ENCODE peak calls at places on chromosome 22, in nine cellular contexts. Y is NCI-H2081; T is trophoblast cell; V is NCI-H1417 treated with DMSO at 0.1 percent for 48 hours; J is omental fat pad; R is epithelial cell of prostate; H is stimulated activated CD8-positive, alpha-beta memory T cell treated with anti-CD3 and anti-CD28 coated beads, Interleukin-4, amount 100 ng/mL, for 24 hours; I is dermis microvascular lymphatic vessel endothelial cell; S is foreskin keratinocyte. D is an unnamed sample.

GRCh38 chr22:31217890-31218287 is 5.8 kb downstream of the LIMK2 start:
- DNase-seq in R (no peak), Y (no peak), S (no peak), T (no peak), V (no peak), I (peak), J (no peak), H (no peak), D (no peak)

GRCh38 chr22:44000123-44000522 is 24.0 kb upstream of the PARVB start:
- DNase-seq in J (no peak), S (no peak), I (no peak), R (no peak), V (no peak), T (no peak), Y (no peak), H (no peak), D (no peak)

GRCh38 chr22:36433318-36434231 is 45.8 kb upstream of the MYH9 start:
- DNase-seq in H (no peak), R (no peak), Y (peak), I (peak), T (no peak), S (no peak), V (peak), J (no peak), D (no peak)

GRCh38 chr22:40679964-40680818 is 907 bp downstream of the MCHR1 start:
- DNase-seq in T (peak), I (peak), J (no peak), S (peak), V (no peak), Y (no peak), R (no peak), H (no peak), D (no peak)

GRCh38 chr22:26367402-26368245 is 61.4 kb upstream of the ASPHD2 start:
- DNase-seq in V (no peak), J (peak), H (peak), I (peak), T (peak), S (peak), Y (peak), R (no peak), D (no peak)

GRCh38 chr22:37258810-37259472 is 14.9 kb upstream of the RAC2 start:
- DNase-seq in I (no peak), S (no peak), Y (no peak), R (no peak), H (no peak), J (no peak), V (no peak), T (no peak), D (no peak)

GRCh38 chr22:37054078-37054440 is 2.5 kb downstream of the KCTD17 start:
- DNase-seq in Y (peak), S (no peak), T (no peak), R (no peak), V (no peak), J (no peak), I (no peak), H (no peak), D (no peak)

GRCh38 chr22:23058063-23058462 is 12.3 kb upstream of the GNAZ start:
- DNase-seq in J (no peak), V (no peak), S (no peak), Y (no peak), R (no peak), H (no peak), I (no peak), T (no peak), D (no peak)

GRCh38 chr22:25623310-25623734 is 58.8 kb downstream of the GRK3 start:
- DNase-seq in Y (no peak), R (no peak), I (no peak), T (no peak), H (no peak), S (no peak), J (no peak), V (no peak), D (no peak)

GRCh38 chr22:46110215-46110614 is 40.1 kb upstream of the PPARA start:
- DNase-seq in Y (no peak), S (no peak), H (no peak), V (no peak), I (no peak), J (no peak), R (no peak), T (peak), D (no peak)

GRCh38 chr22:24433868-24434471 is 6.6 kb downstream of the ADORA2A start:
- DNase-seq in J (no peak), I (peak), V (no peak), S (no peak), R (no peak), T (peak), H (no peak), Y (no peak), D (no peak)

GRCh38 chr22:39943941-39944624 is 16.1 kb upstream of the TMA7B start:
- DNase-seq in S (no peak), I (no peak), V (no peak), T (no peak), J (no peak), H (no peak), R (no peak), Y (peak), D (no peak)

GRCh38 chr22:50731811-50732624 is 6.0 kb upstream of the ACR start:
- DNase-seq in Y (no peak), R (no peak), S (peak), H (peak), V (no peak), T (peak), J (no peak), I (peak), D (no peak)

GRCh38 chr22:36753120-36753802 is 22.7 kb downstream of the IFT27 start:
- DNase-seq in J (no peak), R (no peak), I (no peak), T (peak), V (no peak), Y (no peak), S (peak), H (no peak), D (no peak)

GRCh38 chr22:46592390-46592872 is 27.8 kb upstream of the GRAMD4 start:
- DNase-seq in R (no peak), Y (no peak), S (no peak), J (no peak), I (peak), T (no peak), H (peak), V (no peak), D (no peak)

GRCh38 chr22:30921108-30921507 is 47.5 kb downstream of the MORC2 start:
- DNase-seq in V (no peak), I (no peak), S (peak), J (no peak), Y (no peak), R (peak), T (peak), H (no peak), D (no peak)

GRCh38 chr22:22235564-22235963 is 9.0 kb upstream of the VPREB1 start:
- DNase-seq in Y (no peak), V (no peak), H (peak), I (peak), R (no peak), T (peak), J (no peak), S (peak), D (no peak)

GRCh38 chr22:36796629-36797175 is 20.1 kb downstream of the PVALB start:
- DNase-seq in V (no peak), Y (no peak), R (no peak), H (no peak), S (no peak), J (no peak), T (no peak), I (no peak), D (no peak)

GRCh38 chr22:30575011-30575671 is 676 bp upstream of the GAL3ST1 start:
- DNase-seq in V (no peak), Y (no peak), I (peak), S (no peak), T (peak), J (no peak), R (no peak), H (no peak), D (no peak)

GRCh38 chr22:40396882-40397281 is 26.5 kb downstream of the SGSM3 start:
- DNase-seq in S (peak), Y (peak), V (peak), H (no peak), R (peak), J (no peak), I (peak), T (peak), D (peak)

GRCh38 chr22:46798366-46799057 is 36.1 kb downstream of the TBC1D22A start:
- DNase-seq in H (peak), R (no peak), V (no peak), J (peak), Y (no peak), T (peak), S (peak), I (peak), D (no peak)

GRCh38 chr22:21738966-21739365 is 3.4 kb upstream of the YPEL1 start:
- DNase-seq in J (no peak), I (no peak), S (no peak), H (no peak), R (no peak), Y (no peak), V (no peak), T (no peak), D (no peak)

GRCh38 chr22:31818481-31819392 is 64.9 kb downstream of the DEPDC5 start:
- DNase-seq in V (no peak), Y (no peak), J (no peak), R (no peak), I (no peak), H (no peak), T (no peak), S (no peak), D (no peak)

GRCh38 chr22:40898850-40899357 is 37.0 kb upstream of the DNAJB7 start:
- DNase-seq in Y (peak), H (no peak), V (no peak), I (peak), T (peak), J (no peak), R (no peak), S (peak), D (peak)

GRCh38 chr22:22558972-22559603 is at the start of gene PRAME:
- DNase-seq in R (no peak), S (no peak), J (no peak), V (no peak), I (peak), Y (peak), T (peak), H (peak), D (no peak)

GRCh38 chr22:29478326-29479276 is 1.4 kb upstream of the NEFH start:
- DNase-seq in J (no peak), I (peak), S (no peak), H (peak), Y (no peak), T (no peak), R (no peak), V (no peak), D (no peak)

GRCh38 chr22:49487950-49488349 is 339.7 kb downstream of the BRD1 start:
- DNase-seq in H (no peak), I (no peak), J (no peak), V (no peak), S (peak), Y (no peak), R (no peak), T (peak), D (no peak)

GRCh38 chr22:31102441-31103081 is 4.8 kb downstream of the SELENOM start:
- DNase-seq in I (peak), S (no peak), R (no peak), H (no peak), V (no peak), J (peak), Y (no peak), T (peak), D (no peak)

GRCh38 chr22:42654696-42655095 is 5.5 kb upstream of the CYB5R3 start:
- DNase-seq in I (no peak), R (no peak), T (no peak), J (no peak), H (no peak), Y (no peak), V (no peak), S (no peak), D (no peak)

GRCh38 chr22:22737590-22737989 is 93.2 kb downstream of the GGTLC2 start:
- DNase-seq in S (no peak), V (no peak), J (no peak), T (no peak), R (no peak), I (no peak), Y (no peak), H (no peak), D (no peak)

GRCh38 chr22:24566899-24567511 is 11.2 kb downstream of the SNRPD3 start:
- DNase-seq in S (no peak), I (no peak), T (no peak), J (no peak), V (no peak), H (no peak), Y (no peak), R (no peak), D (no peak)

GRCh38 chr22:40436460-40437431 is 66.4 kb downstream of the SGSM3 start:
- DNase-seq in V (no peak), Y (peak), R (no peak), I (peak), T (peak), S (peak), J (no peak), H (no peak), D (no peak)

GRCh38 chr22:19495562-19496323 is 16.0 kb downstream of the CDC45 start:
- DNase-seq in J (no peak), V (no peak), H (no peak), Y (peak), I (peak), T (peak), S (no peak), R (no peak), D (peak)

GRCh38 chr22:19120829-19121630 is 1.2 kb downstream of the DGCR2 start:
- DNase-seq in H (no peak), I (peak), S (peak), J (no peak), Y (no peak), T (peak), R (no peak), V (no peak), D (no peak)

GRCh38 chr22:23566716-23567475 is 13.2 kb downstream of the IGLL1 start:
- DNase-seq in R (no peak), Y (no peak), S (no peak), J (no peak), H (no peak), T (no peak), V (no peak), I (no peak), D (no peak)

GRCh38 chr22:46634011-46634699 is 14.0 kb downstream of the GRAMD4 start:
- DNase-seq in R (no peak), T (peak), S (no peak), V (no peak), J (no peak), Y (no peak), I (no peak), H (no peak), D (no peak)

GRCh38 chr22:31247726-31248125 is 35.6 kb downstream of the LIMK2 start:
- DNase-seq in S (no peak), R (no peak), I (no peak), J (no peak), T (no peak), H (no peak), Y (no peak), V (no peak), D (no peak)

GRCh38 chr22:44142421-44143116 is 38.2 kb upstream of the PARVG start:
- DNase-seq in T (no peak), S (no peak), H (no peak), J (no peak), I (no peak), V (peak), R (no peak), Y (no peak), D (no peak)

D was measured in pulmonary artery endothelial cell.